ENCODE peak calls at places on chromosome 3, in six cellular contexts. X is naive thymus-derived CD4-positive, alpha-beta T cell; I is gastrocnemius medialis; H is sigmoid colon; R is PC-3; N is SK-N-SH. F is an unnamed sample. For H3K4me1, the result is how much of the 10 kb centered on the place peaks cover.

GRCh38 chr3:123481722-123482457 is 33.0 kb upstream of the ADCY5 start:
- DNase-seq in X (no peak), I (no peak), H (no peak), R (no peak), N (no peak), F (no peak)

GRCh38 chr3:123180791-123181190 is 21.0 kb upstream of the SEC22A start:
- DNase-seq in X (no peak), I (no peak), H (no peak), R (no peak), N (no peak), F (no peak)

GRCh38 chr3:63279000-63279366 is 875 bp downstream of the SYNPR start:
- DNase-seq in X (no peak), I (no peak), H (no peak), R (no peak), N (peak), F (no peak)

GRCh38 chr3:194204036-194204792 is 68.3 kb downstream of the HES1 start:
- DNase-seq in X (no peak), I (no peak), H (no peak), R (peak), N (no peak), F (no peak)

GRCh38 chr3:103499132-103499885 is 1064.5 kb downstream of the ZPLD1 start:
- DNase-seq in X (no peak), I (no peak), H (no peak), R (no peak), N (no peak), F (no peak)

GRCh38 chr3:167740961-167741587 is 5.6 kb downstream of the SERPINI1 start:
- DNase-seq in X (no peak), I (no peak), H (no peak), R (peak), N (peak), F (no peak)

GRCh38 chr3:184461219-184461618 is 81.4 kb downstream of the CHRD start:
- DNase-seq in X (no peak), I (no peak), H (peak), R (no peak), N (no peak), F (no peak)

GRCh38 chr3:117793684-117794304 is 1084.2 kb downstream of the TUSC7 start:
- DNase-seq in X (no peak), I (no peak), H (no peak), R (no peak), N (no peak), F (no peak)

GRCh38 chr3:123405936-123406510 is 42.9 kb downstream of the ADCY5 start:
- DNase-seq in X (no peak), I (no peak), H (no peak), R (no peak), N (no peak), F (no peak)

GRCh38 chr3:195931582-195932273 is 23.4 kb upstream of the TNK2 start:
- DNase-seq in X (no peak), I (no peak), H (peak), R (no peak), N (no peak), F (no peak)

GRCh38 chr3:186540444-186541226 is 3.5 kb downstream of the CRYGS start:
- DNase-seq in X (peak), I (peak), H (peak), R (peak), N (peak), F (peak)

GRCh38 chr3:59545369-59545768 is 495.5 kb upstream of the CFAP20DC start:
- DNase-seq in X (no peak), I (no peak), H (no peak), R (no peak), N (no peak), F (no peak)

GRCh38 chr3:171132873-171133272 is 106.4 kb upstream of the SLC2A2 start:
- DNase-seq in X (no peak), I (no peak), H (no peak), R (peak), N (no peak), F (no peak)

GRCh38 chr3:185960518-185961288 is 22.9 kb upstream of the TRA2B start:
- DNase-seq in X (no peak), I (no peak), H (no peak), R (no peak), N (no peak), F (no peak)

GRCh38 chr3:58490860-58491501 is 915 bp upstream of the KCTD6 start:
- DNase-seq in X (peak), I (no peak), H (peak), R (no peak), N (no peak), F (no peak)

GRCh38 chr3:5197470-5198312 is 10.2 kb downstream of the EDEM1 start:
- DNase-seq in X (peak), I (no peak), H (no peak), R (peak), N (no peak), F (no peak)

GRCh38 chr3:195113074-195113473 is 157.9 kb downstream of the XXYLT1 start:
- DNase-seq in X (no peak), I (no peak), H (peak), R (no peak), N (no peak), F (no peak)

GRCh38 chr3:50572801-50573371 is 3.6 kb downstream of the HEMK1 start:
- DNase-seq in X (no peak), I (no peak), H (no peak), R (no peak), N (no peak), F (no peak)

GRCh38 chr3:21159565-21159950 is 591.5 kb downstream of the ZNF385D start:
- DNase-seq in X (no peak), I (no peak), H (no peak), R (no peak), N (no peak), F (no peak)

GRCh38 chr3:81216192-81216591 is 545.3 kb downstream of the GBE1 start:
- DNase-seq in X (no peak), I (no peak), H (no peak), R (peak), N (no peak), F (no peak)

GRCh38 chr3:137420198-137420995 is 343.7 kb upstream of the SOX14 start:
- DNase-seq in X (no peak), I (no peak), H (no peak), R (no peak), N (no peak), F (no peak)

GRCh38 chr3:30231277-30232141 is 374.9 kb upstream of the TGFBR2 start:
- DNase-seq in X (no peak), I (no peak), H (no peak), R (no peak), N (peak), F (no peak)

GRCh38 chr3:64295594-64295993 is 70.3 kb upstream of the PRICKLE2 start:
- DNase-seq in X (no peak), I (no peak), H (peak), R (peak), N (no peak), F (no peak)

GRCh38 chr3:161322781-161323568 is 48.3 kb downstream of the SPTSSB start:
- DNase-seq in X (no peak), I (no peak), H (no peak), R (peak), N (no peak), F (no peak)

GRCh38 chr3:36381311-36381956 is 1.1 kb downstream of the STAC start:
- DNase-seq in X (no peak), I (no peak), H (no peak), R (no peak), N (peak), F (no peak)

GRCh38 chr3:190699784-190700183 is 162.7 kb downstream of the GMNC start:
- DNase-seq in X (no peak), I (no peak), H (no peak), R (no peak), N (no peak), F (no peak)

GRCh38 chr3:186633481-186633880 is 6.7 kb upstream of the FETUB start:
- DNase-seq in X (no peak), I (no peak), H (no peak), R (no peak), N (no peak), F (no peak)

GRCh38 chr3:58336135-58336882 is 3.6 kb downstream of the PXK start:
- DNase-seq in X (no peak), I (no peak), H (no peak), R (peak), N (no peak), F (no peak)

GRCh38 chr3:15899438-15899837 is 101.7 kb upstream of the ANKRD28 start:
- DNase-seq in X (no peak), I (no peak), H (no peak), R (peak), N (no peak), F (peak)

GRCh38 chr3:101995371-101996046 is 146.2 kb downstream of the NFKBIZ start:
- DNase-seq in X (no peak), I (no peak), H (no peak), R (peak), N (no peak), F (no peak)

GRCh38 chr3:101992861-101993260 is 143.5 kb downstream of the NFKBIZ start:
- DNase-seq in X (no peak), I (no peak), H (no peak), R (no peak), N (no peak), F (no peak)

GRCh38 chr3:101998256-101998926 is 149.1 kb downstream of the NFKBIZ start:
- DNase-seq in X (no peak), I (no peak), H (no peak), R (no peak), N (no peak), F (no peak)

GRCh38 chr3:101996832-101997231 is 147.5 kb downstream of the NFKBIZ start:
- DNase-seq in X (no peak), I (no peak), H (no peak), R (no peak), N (no peak), F (no peak)

DNA sequence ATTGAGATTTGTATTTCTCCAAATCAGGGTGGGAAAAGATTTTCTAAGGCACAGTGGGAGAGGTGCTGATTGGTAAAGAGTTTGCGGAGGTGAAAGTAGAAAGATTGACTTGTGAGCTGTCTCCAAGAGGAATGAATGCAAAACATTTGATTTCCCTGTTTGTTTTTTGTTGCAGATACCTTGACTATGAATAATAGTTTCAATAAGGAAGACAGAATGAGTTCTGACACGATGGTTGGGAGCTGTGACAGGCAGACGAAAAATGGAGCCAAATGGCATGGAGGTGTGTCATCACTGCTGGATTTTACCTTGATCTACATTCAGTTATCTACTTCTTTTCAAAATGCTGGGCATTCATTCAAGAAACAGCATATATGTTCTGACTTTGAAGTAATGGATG is 145.1 kb downstream of the NFKBIZ start:
- DNase-seq in X (no peak), I (no peak), H (no peak), R (peak), N (no peak), F (no peak)
- H3K4me1 ChIP-seq in X (under half), I (under half), H (under half), R (under half), N (under half), F (under half)

GRCh38 chr3:46407976-46408375 is 917 bp downstream of the CCRL2 start:
- DNase-seq in X (no peak), I (peak), H (no peak), R (peak), N (no peak), F (no peak)
- H3K4me3 ChIP-seq in X (peak), I (peak), H (no peak), R (peak), N (no peak), F (no peak)

GRCh38 chr3:125033135-125033534 is 22.7 kb downstream of the HEG1 start:
- DNase-seq in X (no peak), I (no peak), H (no peak), R (no peak), N (no peak), F (no peak)

GRCh38 chr3:125032683-125033082 is 23.1 kb downstream of the HEG1 start:
- DNase-seq in X (no peak), I (no peak), H (no peak), R (no peak), N (no peak), F (no peak)

GRCh38 chr3:125033616-125034015 is 22.2 kb downstream of the HEG1 start:
- DNase-seq in X (no peak), I (no peak), H (no peak), R (no peak), N (no peak), F (no peak)

GRCh38 chr3:125031544-125031943 is 24.3 kb downstream of the HEG1 start:
- DNase-seq in X (no peak), I (no peak), H (no peak), R (no peak), N (no peak), F (no peak)

DNA sequence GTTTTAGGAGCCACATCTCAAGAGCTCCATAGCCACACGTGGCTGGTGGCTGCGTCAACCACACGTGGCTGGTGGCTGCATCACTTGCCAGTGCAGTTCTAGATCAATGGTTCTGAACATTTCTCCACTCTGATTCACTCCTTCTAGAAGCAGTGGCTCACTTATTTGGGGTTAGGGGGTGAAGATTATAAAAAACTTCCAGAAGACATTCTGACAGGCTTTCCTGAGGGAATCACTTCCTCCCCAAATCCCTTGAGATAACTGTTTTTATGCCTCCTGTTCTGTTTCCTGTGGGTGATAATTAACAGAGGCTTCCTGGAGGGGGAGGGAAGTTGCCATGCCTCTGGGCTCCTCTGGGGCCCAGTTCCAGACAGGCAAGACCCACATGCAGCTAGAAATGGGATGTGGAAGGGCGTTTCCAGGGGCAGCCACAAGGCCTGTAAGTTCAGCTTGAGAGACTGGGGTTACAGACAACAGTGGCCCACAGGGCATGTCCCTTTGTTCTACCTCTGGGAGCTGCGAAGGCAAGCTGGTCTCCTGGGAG is 23.6 kb downstream of the HEG1 start:
- DNase-seq in X (no peak), I (no peak), H (no peak), R (no peak), N (no peak), F (no peak)
- H3K27ac ChIP-seq in X (no peak), I (no peak), H (peak), R (no peak), N (peak), F (no peak)

GRCh38 chr3:114408763-114409162 is 114.9 kb downstream of the TIGIT start:
- DNase-seq in X (no peak), I (no peak), H (no peak), R (no peak), N (peak), F (no peak)
- H3K4me1 ChIP-seq in X (under half), I (half or more), H (under half), R (under half), N (under half), F (under half)

DNA sequence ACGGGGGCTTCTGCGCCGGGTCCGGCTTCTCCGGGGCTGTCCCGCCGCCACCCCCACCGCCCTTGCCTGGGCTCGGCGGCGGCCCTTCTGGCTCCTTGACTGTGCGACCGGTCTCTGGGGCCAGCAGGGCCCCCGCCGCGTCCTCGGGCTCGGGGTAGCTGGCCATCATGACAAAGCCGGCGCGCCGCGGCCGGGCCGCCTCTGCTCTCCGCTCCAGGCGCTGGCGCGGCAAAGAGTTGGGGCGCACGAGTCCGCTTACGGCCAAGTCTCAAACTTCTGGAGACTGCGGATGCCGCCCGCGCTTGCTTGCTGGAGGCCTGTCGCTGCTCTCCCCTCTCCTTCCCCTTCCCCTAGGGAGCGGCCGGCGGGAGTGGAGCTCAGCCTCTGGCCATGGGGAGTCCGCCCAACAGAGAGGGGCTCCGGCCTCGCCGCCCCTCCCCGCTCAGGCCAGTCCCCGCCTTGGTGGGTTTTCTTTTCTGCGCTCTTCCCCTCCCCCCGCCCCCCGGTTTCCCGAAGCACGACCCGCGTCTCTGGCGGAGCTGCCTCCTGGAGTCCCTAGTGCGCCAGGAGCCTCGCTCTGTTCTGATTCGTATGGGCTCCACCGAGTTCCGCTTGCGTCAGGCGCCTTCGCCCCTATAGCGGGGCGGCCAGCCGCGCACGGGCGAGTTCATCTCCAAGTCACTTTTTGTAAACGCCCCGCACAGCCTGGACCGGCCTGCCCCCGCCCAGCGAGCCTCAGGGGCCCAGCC is at the start of the genes FOXL2 and FOXL2NB:
- DNase-seq in X (no peak), I (no peak), H (no peak), R (no peak), N (peak), F (no peak)
- H3K4me3 ChIP-seq in X (peak), I (peak), H (peak), R (no peak), N (no peak), F (peak)

GRCh38 chr3:174440350-174440716 is 418.8 kb upstream of the NAALADL2 start:
- DNase-seq in X (no peak), I (no peak), H (peak), R (peak), N (no peak), F (no peak)
- H3K27ac ChIP-seq in X (peak), I (peak), H (peak), R (peak), N (peak), F (no peak)

GRCh38 chr3:52793702-52794611 is 639 bp upstream of the ITIH3 start:
- DNase-seq in X (no peak), I (no peak), H (no peak), R (no peak), N (no peak), F (no peak)
- H3K4me1 ChIP-seq in X (under half), I (under half), H (under half), R (under half), N (under half), F (under half)

GRCh38 chr3:128648402-128648801 is 2.2 kb downstream of the RPN1 start:
- DNase-seq in X (no peak), I (no peak), H (no peak), R (no peak), N (no peak), F (no peak)
- H3K4me3 ChIP-seq in X (no peak), I (peak), H (no peak), R (peak), N (peak), F (no peak)

GRCh38 chr3:169618894-169619792 is 44.4 kb downstream of the MECOM start:
- DNase-seq in X (no peak), I (no peak), H (no peak), R (no peak), N (no peak), F (no peak)
- H3K27ac ChIP-seq in X (no peak), I (peak), H (no peak), R (no peak), N (no peak), F (no peak)

GRCh38 chr3:73603771-73604171 is 21.0 kb downstream of the PDZRN3 start:
- DNase-seq in X (no peak), I (no peak), H (peak), R (no peak), N (peak), F (no peak)

GRCh38 chr3:73602171-73602570 is 22.6 kb downstream of the PDZRN3 start:
- DNase-seq in X (no peak), I (no peak), H (no peak), R (no peak), N (no peak), F (no peak)

GRCh38 chr3:73605388-73605787 is 19.4 kb downstream of the PDZRN3 start:
- DNase-seq in X (no peak), I (no peak), H (no peak), R (no peak), N (no peak), F (no peak)

GRCh38 chr3:73605861-73606260 is 18.9 kb downstream of the PDZRN3 start:
- DNase-seq in X (no peak), I (no peak), H (no peak), R (no peak), N (no peak), F (no peak)

DNA sequence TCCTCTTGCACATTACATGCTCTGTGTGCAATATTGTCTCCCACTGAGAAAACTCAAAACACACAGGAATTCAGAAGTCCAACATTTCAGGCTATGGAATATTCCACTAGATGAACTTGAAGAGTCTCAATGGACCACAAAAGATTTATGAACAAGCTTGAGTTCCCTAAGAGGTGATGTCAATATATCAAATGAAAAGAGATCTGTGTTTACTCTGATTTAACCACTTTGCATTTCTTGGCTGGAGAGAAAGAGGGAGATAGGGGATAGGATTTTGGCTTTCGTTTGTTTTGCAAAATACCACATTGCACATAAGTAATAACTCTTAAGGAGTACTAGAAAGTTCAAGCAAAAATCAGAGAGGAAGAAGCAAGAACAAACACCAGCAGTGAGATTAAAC is 20.2 kb downstream of the PDZRN3 start:
- DNase-seq in X (no peak), I (no peak), H (no peak), R (no peak), N (no peak), F (no peak)
- H3K4me1 ChIP-seq in X (under half), I (half or more), H (under half), R (under half), N (under half), F (under half)